ENCODE peak calls at places on chromosome 9, in eight cellular contexts. L is stomach, J is lower leg skin, E is heart left ventricle, U is H1, D is transverse colon, K is ovary, Z is Peyer's patch. F is an unnamed sample.

GRCh38 chr9:96121162-96121561 is 180.8 kb downstream of the HSD17B3 start:
- DNase-seq in L (no peak), U (no peak), K (no peak), D (no peak), E (no peak), Z (no peak), J (no peak), F (no peak)

GRCh38 chr9:112176410-112177010 is 1.4 kb upstream of the SUSD1 start:
- DNase-seq in D (peak), L (no peak), J (no peak), K (no peak), U (no peak), E (no peak), Z (no peak), F (no peak)

GRCh38 chr9:70948744-70949143 is 172.7 kb downstream of the TRPM3 start:
- DNase-seq in L (no peak), Z (no peak), E (no peak), U (no peak), J (no peak), K (no peak), D (no peak), F (no peak)

GRCh38 chr9:114223564-114224246 is 68.4 kb downstream of the COL27A1 start:
- DNase-seq in Z (no peak), K (no peak), D (no peak), U (no peak), E (no peak), J (no peak), L (no peak), F (peak)

GRCh38 chr9:99075246-99075912 is 29.5 kb upstream of the TGFBR1 start:
- DNase-seq in L (no peak), J (no peak), U (no peak), K (no peak), Z (no peak), D (no peak), E (no peak), F (peak)

GRCh38 chr9:27352457-27353188 is 55.7 kb upstream of the EQTN start:
- DNase-seq in L (no peak), D (no peak), Z (no peak), U (no peak), J (no peak), E (no peak), K (no peak), F (no peak)

GRCh38 chr9:74107692-74108091 is 389.4 kb upstream of the RORB start:
- DNase-seq in L (no peak), D (no peak), E (no peak), J (no peak), U (no peak), K (no peak), Z (no peak), F (no peak)

GRCh38 chr9:105359899-105360298 is 87.9 kb upstream of the FSD1L start:
- DNase-seq in Z (no peak), D (no peak), E (no peak), U (no peak), K (no peak), J (no peak), L (no peak), F (no peak)

GRCh38 chr9:111726949-111727348 is 65.5 kb downstream of the GNG10 start:
- DNase-seq in U (no peak), E (no peak), L (no peak), Z (no peak), K (no peak), D (no peak), J (no peak), F (no peak)

GRCh38 chr9:108014353-108014752 is 524.8 kb upstream of the KLF4 start:
- DNase-seq in K (no peak), D (no peak), U (no peak), E (no peak), L (no peak), Z (no peak), J (no peak), F (no peak)

GRCh38 chr9:137054932-137055384 is 1.1 kb upstream of the ENTPD2 start:
- DNase-seq in Z (peak), E (no peak), D (no peak), K (peak), J (no peak), U (no peak), L (no peak), F (no peak)

GRCh38 chr9:137745541-137745991 is 126.8 kb downstream of the EHMT1 start:
- DNase-seq in E (no peak), U (no peak), Z (no peak), L (no peak), J (no peak), D (peak), K (no peak), F (peak)

GRCh38 chr9:114837923-114838322 is 32.1 kb upstream of the TNFSF15 start:
- DNase-seq in E (no peak), K (no peak), J (no peak), U (no peak), L (no peak), Z (no peak), D (no peak), F (no peak)

GRCh38 chr9:136201609-136202448 is 3.1 kb downstream of the LHX3 start:
- DNase-seq in K (no peak), E (no peak), L (no peak), J (no peak), U (peak), Z (no peak), D (no peak), F (no peak)

GRCh38 chr9:91282292-91282691 is 79.4 kb downstream of the AUH start:
- DNase-seq in L (no peak), D (no peak), J (no peak), U (no peak), K (no peak), E (no peak), Z (no peak), F (no peak)

GRCh38 chr9:137067860-137068538 is 2.4 kb downstream of the SAPCD2 start:
- DNase-seq in D (peak), E (peak), Z (peak), J (peak), U (peak), L (peak), K (peak), F (peak)

GRCh38 chr9:100167912-100168775 is 69.1 kb downstream of the INVS start:
- DNase-seq in D (no peak), Z (no peak), J (no peak), U (no peak), L (no peak), E (no peak), K (no peak), F (no peak)

GRCh38 chr9:107219486-107219853 is 63.6 kb upstream of the RAD23B start:
- DNase-seq in L (no peak), D (no peak), U (no peak), J (no peak), Z (no peak), E (no peak), K (no peak), F (no peak)

GRCh38 chr9:114641974-114642373 is 15.6 kb downstream of the TEX53 start:
- DNase-seq in E (no peak), L (no peak), K (no peak), D (no peak), J (no peak), U (no peak), Z (no peak), F (no peak)

DNA sequence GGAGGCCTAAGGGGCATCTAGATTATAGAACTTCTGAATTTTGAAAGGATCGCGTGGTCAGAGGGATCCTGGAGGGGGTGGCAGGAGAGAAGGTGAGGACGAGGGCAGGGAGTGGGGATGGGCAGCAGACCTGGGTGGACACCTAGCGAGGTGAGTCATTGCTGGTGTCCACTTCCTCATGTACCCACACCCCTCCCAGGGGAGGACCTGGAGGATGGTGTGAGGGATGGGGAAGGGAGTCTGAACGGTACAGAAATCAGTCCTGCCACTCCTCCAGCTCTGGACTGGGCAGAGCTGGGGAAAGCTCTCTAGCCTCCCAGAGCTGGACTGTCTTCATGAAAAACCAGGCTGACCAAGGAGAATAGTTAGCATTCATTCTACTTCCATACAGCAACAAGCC is 46.9 kb downstream of the TMOD1 start:
- DNase-seq in E (no peak), D (no peak), U (no peak), Z (no peak), K (no peak), L (no peak), J (no peak), F (no peak)
- TF ChIP-seq POLR2A in E (no peak), D (no peak), U (no peak), Z (no peak), K (no peak), L (no peak), J (no peak), F (no peak)

DNA sequence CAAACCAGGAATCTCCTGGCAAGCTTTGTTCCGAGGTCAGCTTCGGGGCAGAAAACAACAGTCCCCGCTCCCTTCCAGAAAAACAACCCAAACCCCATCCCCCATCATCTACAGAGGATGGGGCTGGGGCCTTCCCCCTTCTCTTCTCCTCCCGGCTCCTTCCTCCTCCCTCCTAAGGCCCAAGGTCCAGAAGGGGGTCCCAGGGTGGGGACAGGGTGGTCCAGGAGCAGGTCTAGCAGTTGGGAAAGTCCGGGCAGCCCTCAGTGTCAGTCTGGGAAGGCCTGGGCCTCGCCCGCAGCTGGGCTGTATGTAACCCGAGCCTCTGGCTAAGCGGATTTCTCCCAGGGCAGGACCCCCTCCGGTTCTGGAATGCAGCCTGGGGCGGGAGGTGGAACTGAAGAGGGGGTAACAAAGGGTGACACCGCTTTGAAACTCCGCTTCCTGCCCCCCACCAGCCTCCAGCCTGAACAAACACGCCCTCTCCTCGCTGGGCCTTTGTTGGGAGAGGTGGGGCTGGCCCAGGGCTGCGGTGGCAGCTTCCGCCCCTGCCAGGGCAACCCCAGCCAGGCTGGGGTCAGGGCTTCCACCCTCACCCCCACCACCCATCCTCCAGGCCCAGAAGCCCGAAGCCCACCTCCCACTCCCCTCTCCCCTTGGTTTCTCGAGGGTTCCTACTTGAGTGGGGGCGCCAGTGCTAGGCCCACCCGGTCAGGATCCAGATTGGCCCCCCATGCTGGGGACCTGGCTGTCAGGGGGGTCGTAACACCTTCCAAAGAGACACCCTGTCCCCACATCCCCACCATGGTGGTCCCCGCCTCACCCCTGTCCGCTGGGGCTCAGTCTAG is 63.5 kb downstream of the C9orf50 start:
- DNase-seq in K (peak), J (no peak), U (peak), Z (no peak), E (no peak), D (no peak), L (peak), F (peak)
- TF ChIP-seq POLR2A in K (no peak), J (no peak), U (peak), Z (no peak), E (no peak), D (no peak), L (no peak), F (no peak)

GRCh38 chr9:37410969-37411785 is 11.3 kb upstream of the GRHPR start:
- DNase-seq in K (no peak), E (no peak), U (peak), Z (no peak), D (no peak), L (no peak), J (no peak), F (no peak)
- TF ChIP-seq POLR2A in K (no peak), E (no peak), U (no peak), Z (no peak), D (no peak), L (no peak), J (no peak), F (no peak)

GRCh38 chr9:127159949-127160610 is 37.6 kb upstream of the ANGPTL2 start:
- DNase-seq in J (no peak), D (no peak), L (peak), K (peak), U (peak), Z (peak), E (no peak), F (no peak)

GRCh38 chr9:127162567-127163365 is 40.3 kb upstream of the ANGPTL2 start:
- DNase-seq in Z (peak), K (peak), J (no peak), E (no peak), D (no peak), L (peak), U (no peak), F (no peak)

GRCh38 chr9:127162046-127162445 is 39.6 kb upstream of the ANGPTL2 start:
- DNase-seq in K (peak), U (no peak), L (no peak), Z (no peak), E (no peak), J (no peak), D (no peak), F (no peak)

GRCh38 chr9:127158995-127159801 is 36.8 kb upstream of the ANGPTL2 start:
- DNase-seq in J (peak), K (peak), Z (peak), E (peak), L (peak), U (peak), D (peak), F (peak)

DNA sequence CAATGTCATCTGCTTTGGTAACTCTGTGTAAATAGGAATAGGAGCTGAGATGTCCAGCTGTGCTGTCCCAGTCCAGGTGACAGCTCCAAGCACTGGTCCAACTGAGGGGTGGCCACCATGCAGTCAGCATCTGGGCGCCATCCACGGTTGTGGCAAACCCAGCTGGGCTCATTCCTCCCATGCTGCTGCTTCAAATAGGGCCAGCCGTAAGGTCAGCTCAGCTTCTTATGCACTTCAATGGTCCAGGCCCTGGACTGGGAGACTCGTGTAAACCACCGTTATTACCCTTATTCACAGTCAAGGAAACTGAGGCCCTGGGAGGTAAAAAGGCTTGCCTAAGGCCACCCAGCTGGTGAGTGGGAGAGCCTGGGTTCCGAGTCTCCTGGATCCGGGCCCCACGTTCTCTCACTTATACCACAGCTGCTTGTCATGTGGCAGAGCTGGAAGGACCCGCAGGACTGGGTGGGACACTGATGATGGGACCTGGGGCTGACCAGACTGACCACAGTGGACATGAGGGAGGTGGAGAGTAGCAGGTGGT is 38.7 kb upstream of the ANGPTL2 start:
- DNase-seq in E (no peak), U (no peak), K (peak), D (no peak), L (peak), Z (peak), J (no peak), F (no peak)
- TF ChIP-seq POLR2A in E (no peak), U (no peak), K (no peak), D (no peak), L (no peak), Z (no peak), J (no peak), F (no peak)

GRCh38 chr9:32526042-32526706 is at the start of gene RIGI:
- DNase-seq in U (peak), L (peak), D (peak), J (peak), E (peak), Z (peak), K (peak), F (peak)
- TF ChIP-seq POLR2A in U (peak), L (peak), D (no peak), J (no peak), E (no peak), Z (peak), K (peak), F (peak)

GRCh38 chr9:94919376-94920098 is 193.0 kb downstream of the AOPEP start:
- DNase-seq in L (no peak), J (no peak), E (peak), Z (no peak), K (peak), D (no peak), U (no peak), F (no peak)

GRCh38 chr9:94913550-94913949 is 187.1 kb downstream of the AOPEP start:
- DNase-seq in Z (no peak), E (no peak), K (no peak), U (no peak), D (no peak), J (peak), L (no peak), F (no peak)

GRCh38 chr9:94915476-94916450 is 189.3 kb downstream of the AOPEP start:
- DNase-seq in Z (no peak), D (no peak), L (no peak), K (peak), U (no peak), J (peak), E (no peak), F (no peak)

GRCh38 chr9:94918038-94918753 is 191.7 kb downstream of the AOPEP start:
- DNase-seq in J (no peak), D (no peak), K (no peak), E (no peak), Z (no peak), U (no peak), L (no peak), F (no peak)

DNA sequence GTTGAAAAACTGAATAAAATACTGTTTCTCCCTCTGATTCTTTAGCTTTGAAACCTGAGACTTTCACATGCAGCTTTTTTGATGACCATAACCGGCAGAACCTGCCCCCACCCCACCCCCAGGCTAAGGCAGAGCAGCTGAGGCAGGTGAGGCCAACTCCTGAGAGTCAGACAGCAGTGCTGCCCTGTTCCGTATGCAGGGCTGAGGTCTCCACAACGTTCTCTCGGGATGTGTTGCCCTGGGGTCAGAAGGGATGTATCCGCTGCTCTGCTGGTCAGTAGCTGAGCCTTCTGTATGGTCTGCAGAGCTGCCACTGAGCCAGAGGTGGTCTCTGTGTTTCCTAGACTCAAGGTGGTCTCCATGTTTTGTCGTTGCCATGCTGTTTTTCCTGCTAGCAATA is 190.5 kb downstream of the AOPEP start:
- DNase-seq in Z (no peak), L (no peak), J (no peak), D (no peak), E (no peak), K (no peak), U (no peak), F (no peak)
- TF ChIP-seq POLR2A in Z (no peak), L (no peak), J (no peak), D (no peak), E (no peak), K (no peak), U (no peak), F (no peak)

GRCh38 chr9:101533334-101534187 is at the start of gene RNF20:
- DNase-seq in L (peak), Z (peak), K (peak), U (peak), D (peak), J (peak), E (peak), F (peak)
- TF ChIP-seq POLR2A in L (no peak), Z (no peak), K (peak), U (peak), D (peak), J (no peak), E (no peak), F (peak)

GRCh38 chr9:87713278-87713989 is 12.5 kb upstream of the CTSL start:
- DNase-seq in L (peak), Z (peak), K (peak), J (peak), U (no peak), E (peak), D (peak), F (peak)
- TF ChIP-seq POLR2A in L (no peak), Z (no peak), K (peak), J (no peak), U (no peak), E (no peak), D (no peak), F (peak)

F was measured in H54.